ENCODE peak calls at places on chromosomes 16 and 17, in ten cellular contexts. U, K, W, R, T, E, Y, A, M and H are unnamed samples.

GRCh38 chr17:8883353-8883752 is 15.9 kb upstream of the PIK3R6 start:
- DNase-seq in U (no peak), K (no peak), W (no peak), R (no peak), T (no peak), E (no peak), Y (no peak), A (no peak), M (no peak), H (no peak)

GRCh38 chr16:57908409-57908987 is 62.4 kb downstream of the CNGB1 start:
- DNase-seq in U (no peak), K (no peak), W (no peak), R (no peak), T (no peak), E (no peak), Y (no peak), A (no peak), M (no peak), H (no peak)

GRCh38 chr16:8572919-8573724 is 17.2 kb downstream of the TMEM114 start:
- DNase-seq in U (peak), K (no peak), W (peak), R (peak), T (no peak), E (peak), Y (peak), A (no peak), M (peak), H (no peak)

GRCh38 chr16:82481455-82481854 is 145.3 kb upstream of the CDH13 start:
- DNase-seq in U (no peak), K (no peak), W (no peak), R (peak), T (no peak), E (no peak), Y (no peak), A (no peak), M (no peak), H (no peak)

GRCh38 chr17:32491371-32492280 is 4.8 kb downstream of the CDK5R1 start:
- DNase-seq in U (no peak), K (no peak), W (no peak), R (no peak), T (no peak), E (no peak), Y (no peak), A (no peak), M (no peak), H (no peak)

GRCh38 chr17:63701477-63702222 is 1.7 kb upstream of the LIMD2 start:
- DNase-seq in U (no peak), K (no peak), W (no peak), R (no peak), T (peak), E (no peak), Y (no peak), A (no peak), M (no peak), H (no peak)

GRCh38 chr16:71859751-71860521 is 14.2 kb downstream of the ATXN1L start:
- DNase-seq in U (no peak), K (no peak), W (no peak), R (no peak), T (no peak), E (no peak), Y (no peak), A (no peak), M (no peak), H (no peak)

GRCh38 chr16:35711435-35711834 is 2252.0 kb downstream of the TP53TG3F start:
- DNase-seq in U (no peak), K (no peak), W (no peak), R (no peak), T (no peak), E (no peak), Y (no peak), A (no peak), M (no peak), H (no peak)

GRCh38 chr16:85057212-85057889 is 29.8 kb downstream of the KIAA0513 start:
- DNase-seq in U (no peak), K (no peak), W (no peak), R (no peak), T (no peak), E (peak), Y (no peak), A (no peak), M (no peak), H (no peak)

GRCh38 chr16:1407749-1408148 is 6.8 kb downstream of the UNKL start:
- DNase-seq in U (no peak), K (no peak), W (peak), R (no peak), T (no peak), E (no peak), Y (peak), A (no peak), M (peak), H (no peak)

GRCh38 chr17:78806451-78806850 is 24.4 kb upstream of the CYTH1 start:
- DNase-seq in U (no peak), K (no peak), W (no peak), R (no peak), T (no peak), E (no peak), Y (peak), A (no peak), M (no peak), H (no peak)

GRCh38 chr17:539766-540165 is 174.9 kb downstream of the VPS53 start:
- DNase-seq in U (no peak), K (no peak), W (no peak), R (no peak), T (no peak), E (no peak), Y (no peak), A (no peak), M (no peak), H (no peak)

GRCh38 chr17:17557796-17558195 is 33.7 kb downstream of the PEMT start:
- DNase-seq in U (no peak), K (no peak), W (peak), R (no peak), T (no peak), E (no peak), Y (no peak), A (peak), M (no peak), H (no peak)

GRCh38 chr17:78745407-78746088 is 36.5 kb downstream of the CYTH1 start:
- DNase-seq in U (no peak), K (no peak), W (peak), R (no peak), T (peak), E (no peak), Y (peak), A (no peak), M (no peak), H (no peak)

GRCh38 chr16:81731636-81732035 is 47.5 kb upstream of the PLCG2 start:
- DNase-seq in U (no peak), K (no peak), W (no peak), R (no peak), T (no peak), E (no peak), Y (no peak), A (no peak), M (no peak), H (no peak)

GRCh38 chr16:67399218-67399733 is 6.0 kb upstream of the TPPP3 start:
- DNase-seq in U (no peak), K (no peak), W (peak), R (no peak), T (peak), E (no peak), Y (no peak), A (peak), M (peak), H (no peak)

GRCh38 chr17:51016099-51016498 is 104.6 kb downstream of the SPAG9 start:
- DNase-seq in U (no peak), K (no peak), W (no peak), R (no peak), T (no peak), E (no peak), Y (no peak), A (no peak), M (no peak), H (no peak)

GRCh38 chr16:67087803-67088202 is 21.9 kb upstream of the PHAF1 start:
- DNase-seq in U (no peak), K (no peak), W (no peak), R (no peak), T (no peak), E (no peak), Y (no peak), A (no peak), M (no peak), H (no peak)

GRCh38 chr16:22198547-22199293 is 7.4 kb upstream of the EEF2K start:
- DNase-seq in U (no peak), K (no peak), W (no peak), R (no peak), T (no peak), E (no peak), Y (no peak), A (no peak), M (no peak), H (no peak)

GRCh38 chr17:78608122-78608803 is 31.1 kb upstream of the DNAH17 start:
- DNase-seq in U (no peak), K (no peak), W (no peak), R (no peak), T (no peak), E (no peak), Y (no peak), A (no peak), M (no peak), H (no peak)

GRCh38 chr17:67443931-67444597 is 67.0 kb downstream of the PITPNC1 start:
- DNase-seq in U (no peak), K (no peak), W (no peak), R (no peak), T (no peak), E (no peak), Y (no peak), A (no peak), M (peak), H (peak)

GRCh38 chr16:84511180-84511800 is 6.8 kb upstream of the MEAK7 start:
- DNase-seq in U (peak), K (no peak), W (peak), R (peak), T (peak), E (peak), Y (peak), A (peak), M (peak), H (peak)

GRCh38 chr16:1494129-1494640 is 1.0 kb downstream of the TELO2 start:
- DNase-seq in U (no peak), K (no peak), W (no peak), R (peak), T (no peak), E (no peak), Y (peak), A (no peak), M (peak), H (peak)

GRCh38 chr17:16878547-16879100 is 93.3 kb downstream of the TNFRSF13B start:
- DNase-seq in U (no peak), K (no peak), W (no peak), R (no peak), T (no peak), E (no peak), Y (no peak), A (no peak), M (no peak), H (no peak)

GRCh38 chr17:77125432-77125901 is 15.3 kb upstream of the SEC14L1 start:
- DNase-seq in U (peak), K (no peak), W (no peak), R (peak), T (no peak), E (peak), Y (no peak), A (no peak), M (peak), H (no peak)

GRCh38 chr17:62871291-62871690 is 63.2 kb upstream of the MARCHF10 start:
- DNase-seq in U (no peak), K (no peak), W (no peak), R (no peak), T (no peak), E (no peak), Y (no peak), A (no peak), M (no peak), H (no peak)

GRCh38 chr16:4215106-4215505 is 26.8 kb downstream of the SRL start:
- DNase-seq in U (no peak), K (no peak), W (no peak), R (no peak), T (no peak), E (no peak), Y (no peak), A (no peak), M (no peak), H (no peak)

GRCh38 chr16:73671102-73671501 is 623.2 kb upstream of the ZFHX3 start:
- DNase-seq in U (no peak), K (no peak), W (no peak), R (no peak), T (no peak), E (no peak), Y (no peak), A (no peak), M (no peak), H (no peak)

GRCh38 chr17:1813088-1813487 is 16.6 kb downstream of the SMYD4 start:
- DNase-seq in U (no peak), K (no peak), W (no peak), R (no peak), T (no peak), E (no peak), Y (no peak), A (no peak), M (peak), H (no peak)

GRCh38 chr17:44832821-44833220 is 2.7 kb upstream of the GJC1 start:
- DNase-seq in U (no peak), K (no peak), W (no peak), R (no peak), T (no peak), E (no peak), Y (no peak), A (no peak), M (no peak), H (no peak)

GRCh38 chr17:50102164-50102991 is 7.2 kb downstream of the PDK2 start:
- DNase-seq in U (no peak), K (no peak), W (peak), R (no peak), T (no peak), E (no peak), Y (no peak), A (peak), M (peak), H (no peak)

GRCh38 chr17:36680701-36681202 is 79.4 kb downstream of the MRM1 start:
- DNase-seq in U (no peak), K (no peak), W (no peak), R (no peak), T (no peak), E (no peak), Y (no peak), A (no peak), M (no peak), H (no peak)

GRCh38 chr17:34710226-34710625 is 130.8 kb downstream of the TMEM132E start:
- DNase-seq in U (no peak), K (no peak), W (no peak), R (no peak), T (no peak), E (no peak), Y (no peak), A (no peak), M (no peak), H (no peak)

GRCh38 chr17:57228921-57229320 is 27.4 kb upstream of the MSI2 start:
- DNase-seq in U (no peak), K (no peak), W (no peak), R (no peak), T (no peak), E (no peak), Y (no peak), A (no peak), M (no peak), H (no peak)

GRCh38 chr16:8956265-8957060 is 7.2 kb downstream of the USP7 start:
- DNase-seq in U (no peak), K (no peak), W (no peak), R (no peak), T (no peak), E (no peak), Y (peak), A (no peak), M (no peak), H (no peak)

GRCh38 chr16:81695431-81695890 is 83.6 kb upstream of the PLCG2 start:
- DNase-seq in U (no peak), K (no peak), W (no peak), R (no peak), T (no peak), E (no peak), Y (no peak), A (no peak), M (no peak), H (peak)